ENCODE peak calls at places on chromosomes 7 and 10, in eight cellular contexts. K, G, W, T, D, L, B and E are unnamed samples.

GRCh38 chr10:52623761-52624160 is 148.8 kb downstream of the MBL2 start:
- DNase-seq in L (no peak), W (no peak), T (no peak), G (no peak), B (no peak), D (peak), K (no peak), E (no peak)

GRCh38 chr7:91264924-91265681 is 870 bp downstream of the FZD1 start:
- DNase-seq in W (no peak), G (peak), D (peak), B (no peak), K (no peak), T (no peak), L (peak), E (no peak)

GRCh38 chr7:44797329-44798258 is 1.1 kb downstream of the PPIA start:
- DNase-seq in K (peak), B (peak), G (peak), D (peak), T (no peak), W (peak), L (peak), E (peak)

GRCh38 chr10:33621143-33621542 is 286.7 kb upstream of the NRP1 start:
- DNase-seq in W (no peak), T (no peak), G (no peak), L (no peak), D (no peak), B (no peak), K (no peak), E (no peak)

GRCh38 chr7:157224627-157225026 is 85.9 kb downstream of the UBE3C start:
- DNase-seq in W (no peak), T (no peak), B (peak), D (peak), G (no peak), K (no peak), L (peak), E (no peak)

GRCh38 chr10:11463111-11463510 is 148.3 kb downstream of the USP6NL start:
- DNase-seq in L (no peak), K (no peak), D (no peak), T (no peak), B (no peak), W (no peak), G (no peak), E (no peak)

GRCh38 chr7:31061185-31061584 is 9.1 kb downstream of the ADCYAP1R1 start:
- DNase-seq in K (no peak), G (no peak), B (no peak), D (no peak), W (no peak), T (no peak), L (no peak), E (no peak)

GRCh38 chr10:61248013-61248412 is 205.2 kb downstream of the TMEM26 start:
- DNase-seq in D (no peak), B (no peak), L (no peak), T (no peak), G (no peak), K (no peak), W (no peak), E (no peak)

DNA sequence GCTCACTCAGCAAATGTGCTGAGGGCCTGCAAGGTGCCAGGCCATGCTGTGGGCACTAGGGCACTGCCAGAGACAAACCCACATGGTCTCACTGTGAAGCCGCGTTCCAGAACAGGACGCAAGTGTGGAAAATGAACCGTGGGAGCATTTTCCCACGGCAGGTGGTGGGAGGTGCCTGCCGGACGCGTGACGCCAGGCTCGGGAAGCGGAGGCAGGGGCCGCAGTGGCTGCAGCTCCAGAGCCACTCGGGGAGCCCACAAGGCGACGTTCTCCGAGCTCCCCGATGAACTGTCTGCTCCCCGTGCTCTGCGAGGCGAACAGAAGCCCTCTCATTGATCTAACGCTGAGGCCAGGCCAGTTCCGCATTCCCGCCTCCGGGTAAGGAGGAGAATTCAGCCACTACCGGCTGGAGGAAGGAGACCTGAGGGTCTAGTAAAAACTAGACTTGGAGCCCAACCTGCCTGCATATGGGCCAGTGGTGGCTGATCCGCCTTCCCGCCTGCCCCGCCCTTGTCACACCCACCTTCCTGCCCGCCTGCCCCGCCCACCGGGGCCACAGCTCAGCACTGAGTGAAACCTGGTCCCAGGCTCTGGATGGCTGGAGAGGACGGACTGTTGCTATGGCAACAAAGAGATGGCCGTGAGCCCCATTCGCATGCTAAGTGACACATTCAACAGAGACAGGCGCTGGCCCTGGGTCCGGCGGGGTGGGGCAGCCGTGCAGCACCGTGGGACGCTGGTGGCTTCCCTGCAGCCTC is 13.2 kb downstream of the ADGRA1 start:
- DNase-seq in G (no peak), W (no peak), B (no peak), D (no peak), K (no peak), L (peak), T (no peak), E (no peak)
- H3K4me3 ChIP-seq in G (no peak), W (no peak), B (no peak), D (no peak), K (no peak), L (no peak), T (no peak), E (no peak)

GRCh38 chr10:93417264-93417663 is 64.9 kb downstream of the MYOF start:
- DNase-seq in L (no peak), B (no peak), T (no peak), W (no peak), D (no peak), K (no peak), G (no peak), E (no peak)

GRCh38 chr10:93413252-93413689 is 68.9 kb downstream of the MYOF start:
- DNase-seq in L (peak), B (no peak), G (no peak), K (no peak), W (no peak), D (no peak), T (no peak), E (no peak)

GRCh38 chr10:93416824-93417223 is 65.3 kb downstream of the MYOF start:
- DNase-seq in B (no peak), G (no peak), K (no peak), D (no peak), T (no peak), W (no peak), L (no peak), E (no peak)

GRCh38 chr10:93417886-93418285 is 64.2 kb downstream of the MYOF start:
- DNase-seq in T (no peak), B (no peak), D (no peak), L (no peak), K (no peak), G (no peak), W (no peak), E (no peak)

DNA sequence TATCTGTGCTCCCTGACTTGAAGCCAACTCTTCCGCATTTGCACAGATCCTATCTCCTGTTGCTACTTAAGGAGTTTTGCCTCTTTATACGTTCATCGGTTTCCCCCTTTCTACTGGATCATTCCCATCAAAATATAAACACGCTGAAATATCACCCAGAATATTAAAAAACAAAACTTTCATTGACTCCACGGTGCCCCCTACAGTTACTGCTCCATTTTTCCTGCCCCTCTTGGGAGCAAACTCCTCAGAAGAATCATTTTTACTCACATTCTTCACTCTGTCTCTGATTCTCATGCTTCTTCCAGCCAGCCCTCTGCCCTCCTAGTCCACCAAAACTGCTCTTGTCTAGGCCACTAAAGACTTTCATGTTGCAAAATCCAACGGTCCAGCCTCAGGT is 66.4 kb downstream of the MYOF start:
- DNase-seq in L (peak), D (no peak), G (no peak), K (no peak), B (no peak), T (no peak), W (no peak), E (no peak)
- TF ChIP-seq CTCF in L (no peak), D (peak), G (no peak), K (peak), B (peak), T (no peak), W (peak), E (peak)

DNA sequence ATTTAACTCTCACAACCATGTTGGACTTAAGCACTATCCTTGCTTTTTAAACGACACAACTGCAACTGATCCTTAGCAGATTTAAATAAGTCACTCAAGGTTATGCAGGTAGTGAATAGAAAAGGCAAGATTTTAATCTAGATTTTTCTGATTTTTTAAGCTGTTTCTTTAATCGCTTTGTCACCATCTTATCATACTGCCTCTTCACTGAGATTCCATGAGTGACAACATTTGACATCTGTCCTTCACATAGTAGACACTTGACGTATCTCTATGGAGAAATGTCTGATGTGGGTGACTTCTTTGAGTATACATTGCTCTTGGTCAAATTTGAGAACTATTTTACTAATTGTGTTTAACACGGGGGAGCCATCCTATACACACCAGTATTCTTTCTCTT is 839.7 kb downstream of the GATA3 start:
- DNase-seq in T (no peak), K (no peak), L (no peak), G (no peak), D (no peak), B (no peak), W (no peak), E (no peak)
- H3K4me3 ChIP-seq in T (no peak), K (no peak), L (no peak), G (no peak), D (no peak), B (no peak), W (no peak), E (no peak)

GRCh38 chr7:1325646-1326510 is 93.2 kb downstream of the UNCX start:
- DNase-seq in W (no peak), D (no peak), B (no peak), T (no peak), K (no peak), G (no peak), L (no peak), E (no peak)
- TF ChIP-seq CTCF in W (no peak), D (no peak), B (no peak), T (no peak), K (no peak), G (no peak), L (no peak), E (no peak)

GRCh38 chr7:47452295-47452694 is 129.6 kb downstream of the TNS3 start:
- DNase-seq in K (no peak), G (no peak), D (peak), T (no peak), L (no peak), B (no peak), W (no peak), E (no peak)
- H3K4me3 ChIP-seq in K (peak), G (peak), D (no peak), T (no peak), L (peak), B (peak), W (no peak), E (no peak)

GRCh38 chr10:91642831-91643692 is 10.2 kb upstream of the PPP1R3C start:
- DNase-seq in W (no peak), K (no peak), D (no peak), L (peak), T (no peak), G (no peak), B (no peak), E (no peak)

DNA sequence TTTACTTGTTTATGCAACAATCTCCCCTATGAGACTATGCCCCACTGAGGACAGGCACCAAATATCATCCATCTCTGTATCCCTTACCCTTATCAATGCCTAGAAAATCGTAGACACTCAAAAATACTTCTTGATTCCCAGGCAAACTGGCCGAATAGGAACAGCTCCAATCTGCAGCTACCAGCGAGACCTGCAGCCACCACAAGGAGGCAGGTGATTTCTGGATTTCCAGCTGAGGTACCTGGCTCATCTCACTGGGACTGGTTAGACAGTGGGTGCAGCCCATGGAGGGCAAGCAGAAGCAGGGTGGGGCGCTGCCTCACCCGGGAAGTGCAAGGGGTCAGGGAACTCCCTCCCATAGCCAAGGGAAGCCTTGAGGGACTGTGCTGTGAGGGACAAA is 10.8 kb upstream of the PPP1R3C start:
- DNase-seq in G (no peak), W (no peak), D (no peak), K (no peak), T (no peak), L (peak), B (no peak), E (no peak)
- TF ChIP-seq CTCF in G (no peak), W (peak), D (peak), K (peak), T (peak), L (no peak), B (peak), E (peak)

GRCh38 chr7:105268056-105268455 is 120.7 kb downstream of the SRPK2 start:
- DNase-seq in W (peak), B (peak), G (no peak), K (no peak), T (no peak), D (peak), L (peak), E (no peak)
- H3K4me3 ChIP-seq in W (peak), B (peak), G (peak), K (peak), T (peak), D (peak), L (peak), E (no peak)

DNA sequence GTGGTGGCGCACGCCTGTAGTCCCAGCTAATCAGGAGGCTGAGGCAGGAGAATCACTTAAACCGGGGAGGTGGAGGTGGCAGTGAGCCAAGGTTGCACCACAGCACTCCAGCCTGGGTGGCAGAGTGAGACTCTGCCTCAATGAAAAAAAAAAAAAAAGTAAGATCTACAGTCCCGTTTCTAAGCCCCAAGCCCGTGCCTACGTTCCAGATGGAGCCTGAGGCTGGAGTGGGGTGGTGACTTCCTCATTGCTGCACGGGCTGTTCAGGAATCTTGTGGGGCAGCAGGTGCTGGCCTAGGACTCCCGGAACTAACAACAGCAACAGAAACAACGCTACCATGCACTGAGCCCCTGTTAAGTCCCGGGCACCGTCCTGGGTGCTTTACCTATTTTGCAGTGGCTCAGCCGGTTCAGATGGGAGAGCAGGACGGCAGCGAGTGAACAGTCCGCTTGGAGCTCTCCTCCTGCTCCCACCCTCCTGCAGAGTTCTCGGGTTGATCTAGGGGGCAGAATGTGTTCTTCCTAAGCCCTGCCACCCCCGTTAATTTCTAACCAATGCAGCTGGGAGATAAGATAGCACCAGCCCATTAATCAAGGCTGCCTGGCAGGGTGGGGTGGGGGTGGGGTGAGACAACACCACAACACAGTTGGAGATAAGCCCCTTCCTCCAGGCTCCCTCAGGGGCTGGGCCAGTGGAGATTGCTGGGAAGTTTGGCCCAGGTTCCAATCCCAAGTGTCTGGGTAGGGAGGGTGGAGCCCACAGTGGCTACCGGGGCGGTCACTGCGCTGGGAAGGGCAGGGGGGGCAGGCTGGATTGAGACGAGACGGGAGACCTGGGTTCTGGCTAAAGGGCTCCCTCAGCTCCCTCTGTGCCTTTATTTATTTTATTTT is 17.0 kb upstream of the SFRP5 start:
- DNase-seq in B (no peak), L (no peak), T (no peak), W (no peak), D (peak), G (no peak), K (no peak), E (no peak)
- TF ChIP-seq CTCF in B (no peak), L (no peak), T (no peak), W (no peak), D (no peak), G (no peak), K (no peak), E (no peak)